ENCODE peak calls at places on chromosomes 4 and X, in four cellular contexts. One of them, this sample, is unnamed.

GRCh38 chr4:8703857-8704495 is 111.4 kb downstream of the CPZ start:
- DNase-seq in fibroblast of lung: no peak
- DNase-seq in neural progenitor cell: no peak
- DNase-seq in uterus: no peak
- DNase-seq in this sample: no peak

GRCh38 chr4:82842593-82842992 is 44.0 kb upstream of the SCD5 start:
- DNase-seq in fibroblast of lung: no peak
- DNase-seq in uterus: no peak
- DNase-seq in neural progenitor cell: peak; percentile 15
- DNase-seq in this sample: no peak

GRCh38 chr4:31237242-31237641 is 517.1 kb downstream of the PCDH7 start:
- DNase-seq in fibroblast of lung: peak; percentile 75
- DNase-seq in neural progenitor cell: no peak
- DNase-seq in uterus: no peak
- DNase-seq in this sample: no peak

GRCh38 chr4:113468165-113469022 is 293.1 kb downstream of the CAMK2D start:
- DNase-seq in fibroblast of lung: peak; percentile 100
- DNase-seq in neural progenitor cell: peak; percentile 62
- DNase-seq in uterus: peak; percentile 78
- DNase-seq in this sample: no peak

GRCh38 chr4:17544205-17544604 is 29.2 kb downstream of the CLRN2 start:
- DNase-seq in uterus: no peak
- DNase-seq in neural progenitor cell: no peak
- DNase-seq in fibroblast of lung: no peak
- DNase-seq in this sample: no peak

GRCh38 chr4:40848981-40849380 is 99.2 kb downstream of the NSUN7 start:
- DNase-seq in uterus: no peak
- DNase-seq in fibroblast of lung: peak; percentile 50
- DNase-seq in neural progenitor cell: no peak
- DNase-seq in this sample: no peak

GRCh38 chr4:178633263-178633662 is 1191.0 kb upstream of the AGA start:
- DNase-seq in neural progenitor cell: no peak
- DNase-seq in fibroblast of lung: no peak
- DNase-seq in uterus: no peak
- DNase-seq in this sample: no peak

GRCh38 chrX:133415276-133416105 is at the start of gene GPC4:
- DNase-seq in uterus: peak; percentile 76
- DNase-seq in fibroblast of lung: peak; percentile 65
- DNase-seq in neural progenitor cell: peak; percentile 74
- DNase-seq in this sample: no peak

GRCh38 chr4:145390566-145390965 is 91.1 kb upstream of the SMAD1 start:
- DNase-seq in fibroblast of lung: no peak
- DNase-seq in uterus: no peak
- DNase-seq in neural progenitor cell: no peak
- DNase-seq in this sample: no peak

GRCh38 chrX:129980540-129981206 is 1.8 kb upstream of the BCORL1 start:
- DNase-seq in neural progenitor cell: peak; percentile 75
- DNase-seq in uterus: peak; percentile 71
- DNase-seq in fibroblast of lung: peak; percentile 16
- DNase-seq in this sample: peak; percentile 22

GRCh38 chrX:140733766-140734342 is 24.3 kb downstream of the LINC00632 start:
- DNase-seq in uterus: no peak
- DNase-seq in neural progenitor cell: peak; percentile 54
- DNase-seq in fibroblast of lung: peak; percentile 29
- DNase-seq in this sample: no peak

GRCh38 chr4:54322817-54323417 is 93.8 kb downstream of the PDGFRA start:
- DNase-seq in neural progenitor cell: peak; percentile 85
- DNase-seq in fibroblast of lung: peak; percentile 43
- DNase-seq in uterus: peak; percentile 55
- DNase-seq in this sample: peak; percentile 3

GRCh38 chr4:139416073-139416673 is 37.7 kb upstream of the RAB33B start:
- DNase-seq in uterus: no peak
- DNase-seq in neural progenitor cell: peak; percentile 44
- DNase-seq in fibroblast of lung: peak; percentile 48
- DNase-seq in this sample: no peak

GRCh38 chr4:121728798-121729226 is 32.0 kb upstream of the ANXA5 start:
- DNase-seq in fibroblast of lung: peak; percentile 92
- DNase-seq in uterus: no peak
- DNase-seq in neural progenitor cell: no peak
- DNase-seq in this sample: no peak

GRCh38 chr4:149690726-149691125 is 124.9 kb downstream of the IQCM start:
- DNase-seq in neural progenitor cell: no peak
- DNase-seq in uterus: no peak
- DNase-seq in fibroblast of lung: no peak
- DNase-seq in this sample: no peak

GRCh38 chr4:12122316-12122715 is 693.6 kb upstream of the HS3ST1 start:
- DNase-seq in neural progenitor cell: no peak
- DNase-seq in fibroblast of lung: no peak
- DNase-seq in uterus: no peak
- DNase-seq in this sample: no peak

GRCh38 chr4:159506801-159507517 is 404.1 kb downstream of the RAPGEF2 start:
- DNase-seq in fibroblast of lung: no peak
- DNase-seq in uterus: no peak
- DNase-seq in neural progenitor cell: no peak
- DNase-seq in this sample: no peak

GRCh38 chr4:340011-340410 is 2.4 kb downstream of the ZNF141 start:
- DNase-seq in uterus: no peak
- DNase-seq in fibroblast of lung: no peak
- DNase-seq in neural progenitor cell: peak; percentile 8
- DNase-seq in this sample: no peak

GRCh38 chr4:109730294-109731051 is 603 bp upstream of the PLA2G12A start:
- DNase-seq in neural progenitor cell: peak; percentile 72
- DNase-seq in fibroblast of lung: peak; percentile 59
- DNase-seq in uterus: no peak
- DNase-seq in this sample: no peak

GRCh38 chr4:139524062-139524631 is 31.9 kb downstream of the SETD7 start:
- DNase-seq in neural progenitor cell: peak; percentile 25
- DNase-seq in uterus: no peak
- DNase-seq in fibroblast of lung: peak; percentile 41
- DNase-seq in this sample: no peak

GRCh38 chr4:151716324-151716723 is 44.5 kb downstream of the GATB start:
- DNase-seq in uterus: no peak
- DNase-seq in fibroblast of lung: no peak
- DNase-seq in neural progenitor cell: no peak
- DNase-seq in this sample: no peak

GRCh38 chr4:72171761-72172160 is 140.0 kb downstream of the NPFFR2 start:
- DNase-seq in fibroblast of lung: no peak
- DNase-seq in neural progenitor cell: no peak
- DNase-seq in uterus: no peak
- DNase-seq in this sample: no peak

GRCh38 chr4:161696957-161697356 is 466.8 kb downstream of the FSTL5 start:
- DNase-seq in fibroblast of lung: peak; percentile 10
- DNase-seq in uterus: no peak
- DNase-seq in neural progenitor cell: no peak
- DNase-seq in this sample: no peak

GRCh38 chr4:140497776-140498636 is at the start of gene MGAT4D:
- DNase-seq in uterus: no peak
- DNase-seq in fibroblast of lung: peak; percentile 6
- DNase-seq in neural progenitor cell: peak; percentile 82
- DNase-seq in this sample: no peak

GRCh38 chr4:2417196-2417764 is 1.2 kb downstream of the ZFYVE28 start:
- DNase-seq in fibroblast of lung: no peak
- DNase-seq in uterus: no peak
- DNase-seq in neural progenitor cell: peak; percentile 75
- DNase-seq in this sample: no peak

GRCh38 chr4:20313237-20314030 is 61.7 kb downstream of the SLIT2 start:
- DNase-seq in uterus: no peak
- DNase-seq in fibroblast of lung: no peak
- DNase-seq in neural progenitor cell: peak; percentile 74
- DNase-seq in this sample: no peak

GRCh38 chr4:80197601-80198444 is 520 bp downstream of the PRDM8 start:
- DNase-seq in neural progenitor cell: peak; percentile 81
- DNase-seq in fibroblast of lung: peak; percentile 39
- DNase-seq in uterus: no peak
- DNase-seq in this sample: no peak

GRCh38 chr4:185738038-185738552 is 73.9 kb downstream of the SORBS2 start:
- DNase-seq in uterus: no peak
- DNase-seq in neural progenitor cell: no peak
- DNase-seq in fibroblast of lung: peak; percentile 72
- DNase-seq in this sample: no peak

GRCh38 chr4:5683566-5683965 is 24.8 kb downstream of the EVC2 start:
- DNase-seq in neural progenitor cell: no peak
- DNase-seq in fibroblast of lung: no peak
- DNase-seq in uterus: no peak
- DNase-seq in this sample: no peak

GRCh38 chr4:20624783-20625364 is 75.4 kb upstream of the PACRGL start:
- DNase-seq in uterus: no peak
- DNase-seq in neural progenitor cell: no peak
- DNase-seq in fibroblast of lung: peak; percentile 49
- DNase-seq in this sample: no peak

GRCh38 chrX:47556045-47556623 is 4.9 kb upstream of the ARAF start:
- DNase-seq in fibroblast of lung: peak; percentile 93
- DNase-seq in neural progenitor cell: peak; percentile 90
- DNase-seq in uterus: peak; percentile 87
- DNase-seq in this sample: peak; percentile 59

GRCh38 chrX:40108959-40109287 is 11.2 kb upstream of the BCOR start:
- DNase-seq in fibroblast of lung: peak; percentile 78
- DNase-seq in uterus: peak; percentile 82
- DNase-seq in neural progenitor cell: peak; percentile 77
- DNase-seq in this sample: peak; percentile 26

GRCh38 chrX:20374866-20375530 is 108.3 kb upstream of the RPS6KA3 start:
- DNase-seq in uterus: no peak
- DNase-seq in neural progenitor cell: no peak
- DNase-seq in fibroblast of lung: no peak
- DNase-seq in this sample: no peak

GRCh38 chrX:1658083-1658463 is 43.2 kb downstream of the ASMT start:
- DNase-seq in neural progenitor cell: peak; percentile 52
- DNase-seq in uterus: no peak
- DNase-seq in fibroblast of lung: no peak
- DNase-seq in this sample: no peak

GRCh38 chr4:26692014-26692726 is 108.3 kb downstream of the TBC1D19 start:
- DNase-seq in neural progenitor cell: no peak
- DNase-seq in uterus: no peak
- DNase-seq in fibroblast of lung: peak; percentile 34
- DNase-seq in this sample: no peak

GRCh38 chr4:72377491-72378194 is 191.4 kb downstream of the ADAMTS3 start:
- DNase-seq in neural progenitor cell: no peak
- DNase-seq in uterus: no peak
- DNase-seq in fibroblast of lung: peak; percentile 75
- DNase-seq in this sample: no peak

GRCh38 chr4:112802780-112803179 is 165.8 kb downstream of the LARP7 start:
- DNase-seq in neural progenitor cell: no peak
- DNase-seq in fibroblast of lung: no peak
- DNase-seq in uterus: no peak
- DNase-seq in this sample: no peak

GRCh38 chr4:118102195-118102594 is 67.9 kb downstream of the NDST3 start:
- DNase-seq in fibroblast of lung: no peak
- DNase-seq in neural progenitor cell: no peak
- DNase-seq in uterus: no peak
- DNase-seq in this sample: no peak

GRCh38 chr4:69828828-69829227 is 31.1 kb downstream of the SULT1E1 start:
- DNase-seq in neural progenitor cell: no peak
- DNase-seq in uterus: no peak
- DNase-seq in fibroblast of lung: peak; percentile 6
- DNase-seq in this sample: no peak

GRCh38 chr4:183242291-183242690 is 77.8 kb downstream of the CLDN22 start:
- DNase-seq in neural progenitor cell: no peak
- DNase-seq in uterus: no peak
- DNase-seq in fibroblast of lung: no peak
- DNase-seq in this sample: no peak
- H3K36me3 ChIP-seq in neural progenitor cell: peaks cover 9% of the 10 kb centered on the region
- H3K36me3 ChIP-seq in uterus: no peaks in the 10 kb centered on the region
- H3K36me3 ChIP-seq in fibroblast of lung: no peaks in the 10 kb centered on the region
- H3K36me3 ChIP-seq in this sample: no peaks in the 10 kb centered on the region

GRCh38 chrX:135287266-135287823 is 21.9 kb upstream of the ETDC start:
- DNase-seq in fibroblast of lung: no peak
- DNase-seq in uterus: no peak
- DNase-seq in neural progenitor cell: no peak
- DNase-seq in this sample: no peak
- H3K9me3 ChIP-seq in fibroblast of lung: no peaks in the 10 kb centered on the region
- H3K9me3 ChIP-seq in uterus: no peaks in the 10 kb centered on the region
- H3K9me3 ChIP-seq in neural progenitor cell: peaks cover 36% of the 10 kb centered on the region
- H3K9me3 ChIP-seq in this sample: peaks cover 7% of the 10 kb centered on the region

GRCh38 chr4:15066140-15066539 is 63.9 kb downstream of the CPEB2 start:
- DNase-seq in fibroblast of lung: no peak
- DNase-seq in uterus: no peak
- DNase-seq in neural progenitor cell: no peak
- DNase-seq in this sample: no peak
- H3K36me3 ChIP-seq in fibroblast of lung: peaks cover 10% of the 10 kb centered on the region
- H3K36me3 ChIP-seq in uterus: no peaks in the 10 kb centered on the region
- H3K36me3 ChIP-seq in neural progenitor cell: no peaks in the 10 kb centered on the region
- H3K36me3 ChIP-seq in this sample: peaks cover 10% of the 10 kb centered on the region

DNA sequence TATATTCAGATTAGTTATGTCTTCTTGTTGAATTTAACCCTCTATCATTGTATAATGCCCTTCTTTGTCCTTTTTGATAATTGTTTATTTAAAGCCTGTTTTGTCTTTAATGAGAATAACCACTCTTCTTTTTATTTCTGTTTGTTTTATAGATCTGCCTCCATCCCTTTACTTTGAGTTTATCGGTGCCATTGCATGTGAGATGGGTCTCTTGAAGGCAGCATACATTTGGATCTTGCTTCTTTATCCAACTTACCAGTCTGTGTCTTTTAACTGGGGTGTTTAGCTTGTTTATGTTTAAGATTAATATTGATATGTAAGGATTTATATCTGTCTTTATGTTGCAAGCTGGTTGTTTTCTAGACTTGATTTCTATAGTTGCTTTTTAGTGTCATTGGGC is 115.8 kb downstream of the RTL3 start:
- DNase-seq in uterus: no peak
- DNase-seq in neural progenitor cell: no peak
- DNase-seq in fibroblast of lung: no peak
- DNase-seq in this sample: no peak
- H3K9me3 ChIP-seq in uterus: no peaks in the 10 kb centered on the region
- H3K9me3 ChIP-seq in neural progenitor cell: peaks cover 18% of the 10 kb centered on the region
- H3K9me3 ChIP-seq in fibroblast of lung: no peaks in the 10 kb centered on the region
- H3K9me3 ChIP-seq in this sample: no peaks in the 10 kb centered on the region

DNA sequence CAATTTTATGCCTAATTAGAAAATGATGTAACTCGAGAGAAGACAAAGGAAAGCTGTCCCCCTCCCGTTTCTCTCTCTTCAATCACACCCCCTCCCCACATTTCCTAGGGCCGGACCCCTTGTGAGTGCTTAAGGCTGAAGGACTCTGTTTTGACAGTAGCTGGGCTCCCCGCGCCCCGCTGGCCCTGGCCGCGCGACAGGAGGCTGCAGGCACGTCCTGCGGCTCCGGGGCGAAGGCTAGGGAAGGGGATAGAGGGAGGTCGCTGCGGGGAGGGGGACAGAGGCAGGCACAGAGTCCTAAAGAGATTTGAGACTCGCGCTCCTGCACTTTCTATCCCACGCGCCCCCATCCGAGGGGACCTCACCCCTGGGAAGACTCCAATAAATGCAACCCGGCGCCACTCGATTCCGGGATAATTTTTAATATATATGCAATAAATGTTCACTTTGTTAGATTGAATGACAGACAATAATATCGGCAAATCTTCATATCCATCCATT is 56.2 kb upstream of the TMEM33 start:
- DNase-seq in fibroblast of lung: no peak
- DNase-seq in uterus: no peak
- DNase-seq in neural progenitor cell: peak; percentile 62
- DNase-seq in this sample: no peak
- H3K36me3 ChIP-seq in fibroblast of lung: no peaks in the 10 kb centered on the region
- H3K36me3 ChIP-seq in uterus: no peaks in the 10 kb centered on the region
- H3K36me3 ChIP-seq in neural progenitor cell: no peaks in the 10 kb centered on the region
- H3K36me3 ChIP-seq in this sample: no peaks in the 10 kb centered on the region

GRCh38 chr4:125679989-125680388 is 365.2 kb downstream of the FAT4 start:
- DNase-seq in neural progenitor cell: no peak
- DNase-seq in uterus: no peak
- DNase-seq in fibroblast of lung: no peak
- DNase-seq in this sample: no peak
- H3K9me3 ChIP-seq in neural progenitor cell: no peaks in the 10 kb centered on the region
- H3K9me3 ChIP-seq in uterus: no peaks in the 10 kb centered on the region
- H3K9me3 ChIP-seq in fibroblast of lung: no peaks in the 10 kb centered on the region
- H3K9me3 ChIP-seq in this sample: no peaks in the 10 kb centered on the region

This sample was measured in CD8-positive, alpha-beta T cell.